ENCODE peak calls at places on chromosomes 6 and 20, in five cellular contexts. P is stimulated activated effector memory CD8-positive, alpha-beta T cell treated with anti-CD3 and anti-CD28 coated beads, Interleukin-12 subunit alpha, Interleukin-12 subunit beta, amount 100 ng/mL, for 72 hours; H is GM13976; I is non-pigmented ciliary epithelial cell; V is A549. R is an unnamed sample.

GRCh38 chr6:30735668-30736314 is 6.7 kb downstream of the FLOT1 start:
- DNase-seq in P (no peak), H (no peak), I (no peak), V (no peak), R (peak)

GRCh38 chr6:75206338-75207210 is 721 bp upstream of the COL12A1 start:
- DNase-seq in P (no peak), H (peak), I (no peak), V (no peak), R (no peak)

GRCh38 chr6:155079985-155080452 is 84.9 kb downstream of the TIAM2 start:
- DNase-seq in P (no peak), H (no peak), I (no peak), V (no peak), R (peak)

GRCh38 chr6:130600880-130601341 is 226.3 kb upstream of the SMLR1 start:
- DNase-seq in P (no peak), H (no peak), I (peak), V (no peak), R (no peak)

GRCh38 chr20:54361485-54361884 is 113.9 kb upstream of the DOK5 start:
- DNase-seq in P (no peak), H (no peak), I (no peak), V (no peak), R (no peak)

GRCh38 chr6:25670793-25671513 is 18.9 kb downstream of the SCGN start:
- DNase-seq in P (no peak), H (no peak), I (no peak), V (peak), R (no peak)

GRCh38 chr6:161744211-161745067 is 470.6 kb upstream of the AGPAT4 start:
- DNase-seq in P (no peak), H (no peak), I (no peak), V (no peak), R (no peak)

GRCh38 chr20:2625062-2625461 is 27.4 kb upstream of the NOP56 start:
- DNase-seq in P (no peak), H (no peak), I (no peak), V (no peak), R (no peak)

GRCh38 chr6:116239856-116240255 is 14.0 kb downstream of the TSPYL4 start:
- DNase-seq in P (no peak), H (no peak), I (no peak), V (no peak), R (no peak)

GRCh38 chr20:46013826-46014516 is 5.3 kb downstream of the MMP9 start:
- DNase-seq in P (peak), H (peak), I (no peak), V (peak), R (no peak)

GRCh38 chr20:9359561-9360308 is 154.7 kb upstream of the LAMP5 start:
- DNase-seq in P (no peak), H (no peak), I (no peak), V (peak), R (no peak)

GRCh38 chr6:47440722-47441121 is 36.9 kb upstream of the CD2AP start:
- DNase-seq in P (no peak), H (peak), I (no peak), V (no peak), R (peak)

GRCh38 chr6:15441215-15441868 is 195.5 kb downstream of the JARID2 start:
- DNase-seq in P (no peak), H (peak), I (no peak), V (peak), R (no peak)

GRCh38 chr6:149114167-149114566 is 203.3 kb upstream of the TAB2 start:
- DNase-seq in P (no peak), H (no peak), I (no peak), V (no peak), R (no peak)

GRCh38 chr6:6492675-6493074 is 95.8 kb upstream of the LY86 start:
- DNase-seq in P (no peak), H (no peak), I (no peak), V (no peak), R (no peak)

GRCh38 chr6:33621396-33622388 is 570 bp downstream of the ITPR3 start:
- DNase-seq in P (no peak), H (peak), I (no peak), V (no peak), R (no peak)

GRCh38 chr6:132932566-132932965 is 118.2 kb downstream of the RPS12 start:
- DNase-seq in P (no peak), H (no peak), I (no peak), V (no peak), R (no peak)

GRCh38 chr6:21384211-21384610 is 209.3 kb upstream of the SOX4 start:
- DNase-seq in P (no peak), H (no peak), I (no peak), V (no peak), R (no peak)

R was measured in GM12878.